ENCODE peak calls at places on chromosomes 3 and 15, in ten cellular contexts. F, J, W, X, Y, D, O, S, R and P are unnamed samples.

GRCh38 chr3:137692803-137693431 is 71.2 kb upstream of the SOX14 start:
- DNase-seq in R (no peak), S (no peak), Y (no peak), D (peak; percentile 41), O (no peak), F (no peak), J (peak; percentile 79), X (peak; percentile 38), W (no peak), P (peak; percentile 71)

GRCh38 chr15:95291878-95292472 is 1038.5 kb upstream of the NR2F2 start:
- DNase-seq in W (no peak), S (no peak), X (peak; percentile 38), R (peak; percentile 60), D (peak; percentile 63), F (peak; percentile 42), J (no peak), O (no peak), Y (no peak), P (no peak)

GRCh38 chr3:123818921-123819429 is 65.2 kb downstream of the MYLK start:
- DNase-seq in X (no peak), O (no peak), F (peak; percentile 60), J (no peak), Y (no peak), W (peak; percentile 90), D (peak; percentile 97), R (peak; percentile 43), S (peak; percentile 45), P (no peak)

GRCh38 chr3:174100744-174101143 is 703.2 kb downstream of the NLGN1 start:
- DNase-seq in Y (no peak), F (no peak), O (no peak), R (no peak), D (peak; percentile 14), S (no peak), W (no peak), X (no peak), J (no peak), P (no peak)

GRCh38 chr3:54133196-54133595 is 10.8 kb downstream of the CACNA2D3 start:
- DNase-seq in F (no peak), S (no peak), O (no peak), D (no peak), W (no peak), X (no peak), J (no peak), Y (no peak), R (no peak), P (no peak)

GRCh38 chr3:141368925-141369794 is 856 bp downstream of the ZBTB38 start:
- DNase-seq in Y (no peak), X (no peak), S (no peak), R (peak; percentile 92), F (no peak), O (no peak), J (no peak), W (peak; percentile 87), D (peak; percentile 69), P (no peak)

GRCh38 chr15:75203017-75203907 is 1.6 kb downstream of the C15orf39 start:
- DNase-seq in S (no peak), O (no peak), F (peak; percentile 11), W (no peak), D (peak; percentile 32), J (no peak), Y (no peak), R (peak; percentile 14), X (peak; percentile 38), P (no peak)

GRCh38 chr15:91865903-91866302 is 12.4 kb downstream of the SLCO3A1 start:
- DNase-seq in O (no peak), D (peak; percentile 67), F (peak; percentile 24), S (no peak), X (no peak), R (no peak), Y (no peak), J (no peak), W (peak; percentile 55), P (no peak)

GRCh38 chr3:172213168-172213567 is 173.8 kb downstream of the FNDC3B start:
- DNase-seq in Y (no peak), F (no peak), O (no peak), D (peak; percentile 65), R (peak; percentile 71), W (peak; percentile 90), S (no peak), J (no peak), X (no peak), P (no peak)

GRCh38 chr3:9673082-9673481 is 23.8 kb downstream of the MTMR14 start:
- DNase-seq in S (no peak), F (no peak), J (no peak), R (no peak), W (no peak), X (no peak), D (no peak), Y (no peak), O (no peak), P (no peak)

GRCh38 chr15:29333261-29333660 is 63.6 kb upstream of the NSMCE3 start:
- DNase-seq in S (no peak), F (no peak), X (no peak), W (no peak), J (no peak), Y (no peak), D (no peak), R (no peak), O (no peak), P (no peak)

GRCh38 chr3:65961733-65962132 is 77.0 kb downstream of the MAGI1 start:
- DNase-seq in D (no peak), R (peak; percentile 56), X (no peak), W (peak; percentile 60), F (no peak), Y (no peak), S (no peak), J (no peak), O (no peak), P (no peak)

GRCh38 chr15:90840954-90841353 is 27.4 kb upstream of the FURIN start:
- DNase-seq in S (no peak), F (no peak), R (peak; percentile 81), X (peak; percentile 72), W (peak; percentile 22), D (no peak), J (no peak), Y (no peak), O (no peak), P (no peak)

GRCh38 chr15:39455502-39455991 is 125.3 kb upstream of the THBS1 start:
- DNase-seq in J (no peak), O (no peak), D (peak; percentile 64), F (peak; percentile 85), X (peak; percentile 5), R (peak; percentile 72), W (peak; percentile 74), S (peak; percentile 55), Y (no peak), P (no peak)

DNA sequence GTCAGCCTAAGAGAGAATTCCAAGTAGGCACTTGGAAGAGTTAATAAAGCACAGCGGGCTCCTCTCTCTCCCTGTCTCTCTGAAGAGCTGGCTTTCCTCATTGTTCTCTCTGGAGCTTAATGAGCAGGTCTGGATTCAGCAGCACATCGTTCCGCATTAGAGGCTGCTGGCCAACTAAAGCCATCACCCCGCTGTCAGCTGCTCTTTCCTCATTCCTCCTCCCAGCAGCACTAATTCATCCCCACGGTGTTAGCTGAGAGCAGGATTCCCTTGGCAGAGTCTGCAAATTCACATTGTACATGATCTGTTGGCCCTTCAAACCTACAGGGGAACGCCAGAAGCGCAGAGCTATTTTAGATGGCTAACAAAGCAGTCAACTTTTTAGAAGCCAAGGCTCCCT is 44.2 kb downstream of the SGO1 start:
- DNase-seq in Y (no peak), J (peak; percentile 36), W (peak; percentile 43), D (no peak), X (peak; percentile 46), S (no peak), R (peak; percentile 68), F (peak; percentile 36), O (no peak), P (peak; percentile 49)
- TF ChIP-seq CTCF in Y (no peak), J (no peak), W (no peak), D (no peak), X (no peak), S (no peak), R (no peak), F (no peak), O (no peak), P (no peak)

GRCh38 chr15:43977072-43977884 is 150.5 kb downstream of the WDR76 start:
- DNase-seq in D (no peak), O (no peak), R (no peak), X (no peak), W (no peak), J (no peak), F (no peak), S (no peak), Y (no peak), P (no peak)

GRCh38 chr15:43974852-43975251 is 148.1 kb downstream of the WDR76 start:
- DNase-seq in X (no peak), Y (no peak), R (no peak), O (no peak), W (peak; percentile 31), S (no peak), J (no peak), F (no peak), D (no peak), P (no peak)

GRCh38 chr15:43969802-43970375 is 143.1 kb downstream of the WDR76 start:
- DNase-seq in R (no peak), W (no peak), D (no peak), S (no peak), Y (no peak), F (no peak), O (no peak), J (no peak), X (no peak), P (no peak)

GRCh38 chr15:43975750-43976149 is 148.9 kb downstream of the WDR76 start:
- DNase-seq in Y (no peak), W (no peak), O (no peak), R (no peak), X (no peak), S (no peak), D (no peak), F (no peak), J (no peak), P (no peak)

DNA sequence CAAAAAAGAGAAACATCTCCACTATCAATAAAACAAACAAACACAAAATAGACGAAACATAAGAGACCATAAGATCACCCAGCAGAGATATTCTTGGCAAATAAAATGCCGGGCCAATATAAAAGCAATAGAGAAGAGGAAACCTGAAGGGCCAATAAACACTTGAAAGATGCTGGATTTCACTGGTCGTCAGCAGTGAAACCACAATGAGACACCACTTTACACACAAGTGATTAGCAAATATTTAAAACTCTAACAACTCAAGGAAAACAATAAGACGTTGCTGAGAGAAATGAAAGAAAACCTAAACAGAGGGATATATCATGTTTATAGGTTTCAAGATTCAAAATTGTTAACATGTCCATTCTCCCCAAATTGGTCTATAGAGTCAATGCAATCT is 148.5 kb downstream of the WDR76 start:
- DNase-seq in W (peak; percentile 49), X (no peak), O (no peak), R (no peak), D (no peak), F (peak; percentile 24), J (no peak), S (no peak), Y (no peak), P (no peak)
- TF ChIP-seq CTCF in W (no peak), X (no peak), O (no peak), R (no peak), D (no peak), F (no peak), J (no peak), S (no peak), Y (no peak), P (no peak)

GRCh38 chr3:50428007-50428633 is 68.8 kb upstream of the TMEM115 start:
- DNase-seq in Y (no peak), O (no peak), W (no peak), R (peak; percentile 21), S (no peak), X (peak; percentile 88), F (no peak), D (peak; percentile 24), J (no peak), P (no peak)
- TF ChIP-seq CTCF in Y (no peak), O (no peak), W (no peak), R (peak; percentile 24), S (no peak), X (peak; percentile 36), F (no peak), D (peak; percentile 12), J (no peak), P (no peak)

GRCh38 chr3:44628716-44629115 is 3.9 kb downstream of the ZNF197 start:
- DNase-seq in W (no peak), X (no peak), R (no peak), Y (no peak), F (no peak), J (no peak), D (no peak), O (no peak), S (no peak), P (no peak)
- TF ChIP-seq CTCF in W (no peak), X (no peak), R (no peak), Y (no peak), F (no peak), J (no peak), D (no peak), O (no peak), S (no peak), P (no peak)